ENCODE peak calls at places on chromosomes 16 and 17, in four cellular contexts. C is H1, A is A549, X is HepG2. U is an unnamed sample.

GRCh38 chr17:72030067-72030899 is 90.5 kb upstream of the SOX9 start:
- DNase-seq in C (peak), A (peak), X (peak), U (no peak)

GRCh38 chr16:17230932-17231581 is 239.7 kb downstream of the XYLT1 start:
- DNase-seq in C (no peak), A (no peak), X (no peak), U (no peak)

GRCh38 chr17:35807371-35808144 is 1.7 kb upstream of the TAF15 start:
- DNase-seq in C (no peak), A (no peak), X (no peak), U (no peak)

GRCh38 chr16:47358816-47359215 is 102.0 kb downstream of the ITFG1 start:
- DNase-seq in C (no peak), A (peak), X (no peak), U (no peak)

GRCh38 chr17:153851-154250 is 16.5 kb downstream of the SCGB1C2 start:
- DNase-seq in C (no peak), A (no peak), X (no peak), U (no peak)

GRCh38 chr16:21116148-21116693 is 34.4 kb downstream of the DNAH3 start:
- DNase-seq in C (no peak), A (no peak), X (peak), U (no peak)

GRCh38 chr17:73042809-73043685 is 49.4 kb downstream of the SLC39A11 start:
- DNase-seq in C (no peak), A (no peak), X (no peak), U (no peak)

GRCh38 chr17:2958706-2959222 is 104.6 kb downstream of the OR1D5 start:
- DNase-seq in C (no peak), A (peak), X (no peak), U (no peak)

GRCh38 chr17:6426356-6427101 is 8.4 kb downstream of the AIPL1 start:
- DNase-seq in C (no peak), A (no peak), X (no peak), U (no peak)

GRCh38 chr16:10805362-10805761 is 13.2 kb downstream of the TVP23A start:
- DNase-seq in C (no peak), A (no peak), X (no peak), U (no peak)

GRCh38 chr17:21125862-21126261 is 902 bp upstream of the DHRS7B start:
- DNase-seq in C (no peak), A (no peak), X (no peak), U (no peak)

GRCh38 chr17:933168-934083 is 46.1 kb downstream of the NXN start:
- DNase-seq in C (no peak), A (peak), X (peak), U (peak)

GRCh38 chr17:62562656-62563055 is 64.8 kb upstream of the MRC2 start:
- DNase-seq in C (no peak), A (peak), X (peak), U (no peak)

GRCh38 chr17:72422505-72423285 is 301.9 kb downstream of the SOX9 start:
- DNase-seq in C (no peak), A (peak), X (peak), U (no peak)

GRCh38 chr17:67139289-67139688 is 94.9 kb downstream of the CACNG1 start:
- DNase-seq in C (no peak), A (no peak), X (no peak), U (no peak)

GRCh38 chr16:75593825-75594820 is 27.9 kb downstream of the GABARAPL2 start:
- DNase-seq in C (peak), A (peak), X (peak), U (peak)

GRCh38 chr16:84141143-84141670 is 3.8 kb downstream of the HSDL1 start:
- DNase-seq in C (no peak), A (peak), X (peak), U (peak)

GRCh38 chr17:47338026-47338425 is 14.3 kb downstream of the EFCAB13 start:
- DNase-seq in C (no peak), A (no peak), X (no peak), U (no peak)

DNA sequence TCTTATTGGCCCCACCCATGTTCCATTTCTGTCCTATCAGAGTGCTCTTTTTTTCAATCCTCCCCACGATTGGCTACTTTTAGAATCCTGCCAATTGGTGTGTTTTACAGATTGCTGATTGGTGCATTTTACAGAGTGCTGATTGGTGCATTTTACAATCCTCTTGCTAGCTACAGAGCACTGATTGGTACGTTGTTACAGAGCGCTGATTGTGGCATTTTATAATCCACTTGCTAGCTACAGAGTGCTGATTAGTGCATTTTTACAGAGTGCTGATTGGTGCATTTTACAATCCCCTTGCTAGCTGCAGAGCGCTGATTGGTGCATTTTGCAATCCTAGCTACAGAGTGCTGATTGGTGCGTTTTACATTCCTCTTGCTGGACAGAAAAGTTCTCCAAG is 9.5 kb upstream of the CCL17 start:
- DNase-seq in C (no peak), A (no peak), X (no peak), U (no peak)
- TF ChIP-seq RNF2 in C (no peak), A (no peak), X (no peak), U (no peak)

GRCh38 chr17:76452646-76453430 is at the start of gene UBE2O:
- DNase-seq in C (peak), A (peak), X (peak), U (peak)

GRCh38 chr17:76453431-76453743 is 435 bp upstream of the UBE2O start:
- DNase-seq in C (no peak), A (no peak), X (no peak), U (no peak)

GRCh38 chr17:76452102-76452645 is 778 bp downstream of the UBE2O start:
- DNase-seq in C (no peak), A (no peak), X (no peak), U (no peak)

GRCh38 chr17:76449126-76449525 is 3.8 kb downstream of the UBE2O start:
- DNase-seq in C (no peak), A (no peak), X (no peak), U (no peak)

DNA sequence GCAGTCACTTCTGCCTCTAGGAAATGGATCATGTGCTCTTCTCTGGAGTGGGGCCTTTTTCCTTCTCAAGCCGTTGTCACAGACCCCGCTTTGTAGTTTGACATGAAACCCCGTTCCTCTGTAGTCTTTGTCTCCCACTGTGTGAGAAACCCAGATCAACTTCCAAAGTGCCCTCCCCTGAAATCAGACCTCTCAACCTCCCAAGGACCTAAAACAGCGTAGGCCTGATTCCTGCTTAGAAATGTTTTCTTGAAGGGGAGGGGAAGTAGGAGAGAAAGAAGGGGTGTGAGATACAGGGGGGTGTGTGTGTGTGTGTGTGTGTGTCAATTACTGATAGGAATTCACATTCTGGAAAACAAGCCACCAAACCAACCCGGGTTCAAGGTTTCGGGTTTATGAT is 1.5 kb downstream of the UBE2O start:
- DNase-seq in C (no peak), A (no peak), X (no peak), U (peak)
- TF ChIP-seq RNF2 in C (no peak), A (no peak), X (no peak), U (no peak)

DNA sequence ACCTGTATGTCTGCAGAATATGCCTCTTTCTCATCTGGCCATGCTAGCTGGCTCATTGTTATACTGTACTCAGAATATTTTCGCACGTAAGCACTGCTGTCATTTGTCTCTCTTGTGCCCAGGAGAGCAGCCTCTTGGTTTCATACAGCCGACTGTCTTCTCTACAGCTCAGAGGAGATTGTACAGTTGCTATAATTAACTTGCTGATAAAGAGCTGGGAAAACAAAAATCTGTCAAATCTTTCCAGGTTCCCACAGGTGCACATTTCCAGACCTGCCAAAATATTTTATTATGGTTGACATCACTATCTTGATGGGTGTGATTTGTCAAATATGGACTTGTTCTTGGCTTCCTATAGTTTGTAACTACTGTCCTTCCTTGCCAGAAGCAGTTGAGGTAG is 122.7 kb downstream of the FTO start:
- DNase-seq in C (no peak), A (no peak), X (no peak), U (no peak)
- TF ChIP-seq RNF2 in C (no peak), A (no peak), X (no peak), U (no peak)

GRCh38 chr16:57270221-57271062 is 14.0 kb downstream of the PLLP start:
- DNase-seq in C (no peak), A (no peak), X (no peak), U (no peak)

GRCh38 chr16:57271867-57272495 is 12.5 kb downstream of the PLLP start:
- DNase-seq in C (no peak), A (no peak), X (no peak), U (no peak)

GRCh38 chr16:57271063-57271345 is 13.5 kb downstream of the PLLP start:
- DNase-seq in C (no peak), A (no peak), X (no peak), U (no peak)

GRCh38 chr16:57266531-57267268 is 17.8 kb downstream of the PLLP start:
- DNase-seq in C (no peak), A (no peak), X (no peak), U (peak)

DNA sequence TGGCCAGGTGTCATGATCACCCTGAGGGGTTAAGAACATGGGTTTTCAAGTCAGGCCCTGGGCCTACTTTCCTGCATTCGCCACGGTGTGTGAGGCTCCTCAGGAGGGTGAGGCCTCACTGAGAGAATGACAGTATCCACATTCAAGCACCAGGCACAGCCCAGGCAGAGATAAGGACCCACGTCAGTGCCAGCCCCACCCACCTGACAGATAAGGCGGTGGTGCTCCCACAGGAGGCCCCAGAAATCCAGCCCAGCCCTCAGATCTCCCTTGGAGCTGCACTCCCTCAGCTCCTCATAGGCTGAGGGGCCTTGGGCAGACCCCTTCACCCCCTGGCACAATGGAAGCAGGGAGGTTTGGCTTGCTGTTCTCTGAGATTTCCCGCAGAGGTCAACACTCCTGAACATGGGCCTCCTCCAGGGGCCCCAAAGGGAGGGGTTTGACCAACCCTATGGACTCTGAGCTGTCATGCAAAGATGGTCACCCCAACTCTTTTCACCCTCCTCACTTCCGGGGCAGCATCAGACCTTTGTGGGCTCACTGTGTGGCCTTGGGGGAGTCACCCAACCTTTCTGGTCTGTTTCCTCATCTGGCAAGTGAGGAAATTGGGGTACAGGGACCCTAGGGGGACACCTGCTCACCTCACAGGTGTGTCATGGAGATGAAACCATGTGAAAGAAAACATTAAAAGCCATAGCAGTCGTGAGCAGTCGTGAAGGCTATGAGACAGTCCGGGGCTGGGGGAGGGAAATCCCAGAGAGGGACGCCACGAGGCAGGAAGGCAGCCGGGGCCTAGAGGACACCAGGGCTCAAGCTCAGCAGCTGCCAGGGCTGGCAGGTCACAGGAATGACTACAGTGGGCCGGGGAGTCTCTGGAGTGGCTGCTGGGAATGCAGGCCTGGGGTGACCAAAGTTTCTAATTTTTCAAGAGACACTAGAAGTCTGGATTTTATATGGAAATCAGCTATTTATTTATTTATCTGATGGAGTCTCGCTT is 15.4 kb downstream of the PLLP start:
- DNase-seq in C (no peak), A (peak), X (peak), U (peak)
- TF ChIP-seq RNF2 in C (no peak), A (no peak), X (no peak), U (peak)